ENCODE peak calls at places on chromosome 10, in eight cellular contexts. R is GM12878, A is GM12891, U is thyroid gland, N is endothelial cell of umbilical vein, Q is heart left ventricle, O is IMR-90, F is GM12892. I is an unnamed sample.

GRCh38 chr10:43225787-43226153 is 41.1 kb downstream of the RASGEF1A start:
- DNase-seq in N (no peak), R (no peak), A (no peak), Q (peak), F (no peak), O (no peak), U (peak), I (no peak)

GRCh38 chr10:102635377-102635776 is 8.9 kb upstream of the TRIM8 start:
- DNase-seq in F (no peak), R (no peak), A (no peak), Q (no peak), U (no peak), O (no peak), N (peak), I (no peak)

GRCh38 chr10:10564081-10564480 is 453.6 kb upstream of the CELF2 start:
- DNase-seq in R (no peak), Q (peak), U (no peak), A (no peak), F (no peak), O (no peak), N (no peak), I (no peak)

GRCh38 chr10:100506596-100507356 is 12.9 kb downstream of the SEC31B start:
- DNase-seq in Q (no peak), N (no peak), R (no peak), O (peak), U (no peak), A (no peak), F (no peak), I (peak)

GRCh38 chr10:84424731-84425165 is 96.4 kb downstream of the CCSER2 start:
- DNase-seq in U (peak), Q (peak), O (peak), F (no peak), R (peak), N (peak), A (no peak), I (peak)

GRCh38 chr10:132421377-132422168 is 24.6 kb downstream of the PWWP2B start:
- DNase-seq in O (peak), U (peak), Q (peak), F (no peak), R (no peak), A (peak), N (no peak), I (peak)

GRCh38 chr10:60461688-60462087 is 72.0 kb upstream of the ANK3 start:
- DNase-seq in N (no peak), F (no peak), U (no peak), A (no peak), R (no peak), Q (no peak), O (no peak), I (no peak)

GRCh38 chr10:42543840-42544372 is 94.5 kb downstream of the ZNF33B start:
- DNase-seq in U (no peak), F (no peak), A (no peak), O (no peak), Q (no peak), N (peak), R (no peak), I (no peak)

GRCh38 chr10:33195608-33196376 is 138.7 kb downstream of the NRP1 start:
- DNase-seq in R (no peak), A (no peak), Q (no peak), F (no peak), N (peak), O (peak), U (no peak), I (no peak)

GRCh38 chr10:13376771-13377170 is 28.7 kb upstream of the SEPHS1 start:
- DNase-seq in A (no peak), U (no peak), R (no peak), F (no peak), O (no peak), N (no peak), Q (no peak), I (no peak)

GRCh38 chr10:97814996-97815395 is 34.6 kb upstream of the GOLGA7B start:
- DNase-seq in A (no peak), N (no peak), R (no peak), F (no peak), O (no peak), Q (no peak), U (no peak), I (no peak)

GRCh38 chr10:103554488-103555320 is 61.2 kb downstream of the NEURL1 start:
- DNase-seq in N (peak), A (no peak), U (peak), Q (peak), F (no peak), O (peak), R (no peak), I (no peak)

GRCh38 chr10:94102436-94102835 is 108.7 kb downstream of the PLCE1 start:
- DNase-seq in A (no peak), Q (no peak), U (no peak), R (no peak), N (no peak), F (no peak), O (no peak), I (no peak)

GRCh38 chr10:96863922-96864543 is 31.9 kb downstream of the LCOR start:
- DNase-seq in N (peak), A (peak), Q (no peak), F (no peak), R (peak), U (no peak), O (peak), I (peak)

GRCh38 chr10:19935106-19935505 is 118.9 kb downstream of the PLXDC2 start:
- DNase-seq in U (no peak), N (no peak), Q (no peak), A (no peak), O (no peak), R (no peak), F (no peak), I (no peak)

GRCh38 chr10:124001391-124002260 is 91.8 kb downstream of the CHST15 start:
- DNase-seq in F (no peak), R (no peak), O (no peak), N (no peak), U (no peak), A (peak), Q (no peak), I (no peak)

GRCh38 chr10:21989453-21990154 is 13.9 kb downstream of the DNAJC1 start:
- DNase-seq in O (peak), A (peak), U (peak), F (no peak), R (no peak), N (peak), Q (peak), I (no peak)

GRCh38 chr10:131830446-131831130 is 70.2 kb upstream of the PPP2R2D start:
- DNase-seq in O (no peak), N (no peak), A (no peak), R (no peak), U (no peak), F (no peak), Q (no peak), I (no peak)

GRCh38 chr10:78972160-78972946 is 96.4 kb upstream of the ZMIZ1 start:
- DNase-seq in O (peak), F (no peak), Q (peak), N (peak), A (no peak), U (peak), R (no peak), I (peak)

GRCh38 chr10:89494615-89495014 is 40.8 kb downstream of the SLC16A12 start:
- DNase-seq in A (no peak), R (no peak), Q (no peak), N (no peak), F (no peak), U (no peak), O (no peak), I (no peak)

GRCh38 chr10:84008878-84009277 is 130.4 kb upstream of the GHITM start:
- DNase-seq in O (no peak), F (no peak), U (peak), R (no peak), A (no peak), Q (no peak), N (peak), I (peak)

GRCh38 chr10:115402690-115403089 is 309.5 kb downstream of the ATRNL1 start:
- DNase-seq in F (no peak), U (no peak), Q (no peak), A (no peak), O (peak), N (peak), R (no peak), I (no peak)

GRCh38 chr10:69093933-69094332 is 6.0 kb downstream of the SRGN start:
- DNase-seq in O (peak), N (no peak), F (no peak), R (no peak), U (no peak), A (no peak), Q (no peak), I (no peak)

GRCh38 chr10:121267236-121268003 is 330.8 kb downstream of the FGFR2 start:
- DNase-seq in N (no peak), F (no peak), A (no peak), U (no peak), R (no peak), Q (no peak), O (no peak), I (no peak)

GRCh38 chr10:131937832-131938231 is 37.0 kb downstream of the PPP2R2D start:
- DNase-seq in N (no peak), Q (no peak), A (no peak), O (no peak), U (peak), F (no peak), R (no peak), I (no peak)

GRCh38 chr10:69497235-69497561 is 45.9 kb downstream of the TSPAN15 start:
- DNase-seq in Q (no peak), U (no peak), O (no peak), F (no peak), R (no peak), A (no peak), N (no peak), I (no peak)

GRCh38 chr10:5461914-5462840 is 37.2 kb downstream of the CALML5 start:
- DNase-seq in U (peak), R (no peak), O (peak), A (no peak), Q (no peak), N (peak), F (no peak), I (no peak)
- TF ChIP-seq POLR2A in U (no peak), R (no peak), O (no peak), A (no peak), Q (no peak), N (no peak), F (no peak), I (no peak)

GRCh38 chr10:61896854-61897661 is 4.4 kb upstream of the ARID5B start:
- DNase-seq in O (peak), F (peak), Q (peak), N (peak), A (peak), R (peak), U (peak), I (no peak)
- TF ChIP-seq POLR2A in O (no peak), F (peak), Q (no peak), N (no peak), A (no peak), R (no peak), U (no peak), I (no peak)

GRCh38 chr10:86648706-86649426 is 5.5 kb upstream of the OPN4 start:
- DNase-seq in R (no peak), F (no peak), A (no peak), N (no peak), Q (peak), U (peak), O (peak), I (peak)
- TF ChIP-seq POLR2A in R (no peak), F (no peak), A (no peak), N (no peak), Q (no peak), U (no peak), O (no peak), I (no peak)

GRCh38 chr10:47073967-47074366 is 162.7 kb downstream of the PTPN20 start:
- DNase-seq in O (no peak), F (no peak), R (no peak), A (no peak), N (no peak), Q (no peak), U (no peak), I (no peak)
- TF ChIP-seq POLR2A in O (no peak), F (no peak), R (no peak), A (no peak), N (no peak), Q (no peak), U (no peak), I (no peak)

I was measured in H54.